ENCODE peak calls at places on chromosomes 6 and 20, in four cellular contexts. One of them, this sample, is unnamed.

GRCh38 chr6:108914235-108915022 is 66.2 kb downstream of the ARMC2 start:
- DNase-seq in NCI-H748 treated with DMSO at 0.1 percent for 48 hours: no peak
- DNase-seq in CD8-positive, alpha-beta T cell: no peak
- DNase-seq in hepatocyte: no peak
- DNase-seq in this sample: no peak

GRCh38 chr20:35478804-35479472 is 23.5 kb downstream of the CEP250 start:
- DNase-seq in hepatocyte: no peak
- DNase-seq in NCI-H748 treated with DMSO at 0.1 percent for 48 hours: no peak
- DNase-seq in CD8-positive, alpha-beta T cell: no peak
- DNase-seq in this sample: no peak

GRCh38 chr6:35292494-35292893 is 5.1 kb upstream of the DEF6 start:
- DNase-seq in hepatocyte: no peak
- DNase-seq in CD8-positive, alpha-beta T cell: no peak
- DNase-seq in NCI-H748 treated with DMSO at 0.1 percent for 48 hours: no peak
- DNase-seq in this sample: no peak

GRCh38 chr20:54163402-54163801 is 10.4 kb downstream of the CYP24A1 start:
- DNase-seq in CD8-positive, alpha-beta T cell: no peak
- DNase-seq in NCI-H748 treated with DMSO at 0.1 percent for 48 hours: no peak
- DNase-seq in hepatocyte: no peak
- DNase-seq in this sample: no peak

GRCh38 chr20:23841693-23842092 is 15.2 kb upstream of the CST2 start:
- DNase-seq in CD8-positive, alpha-beta T cell: no peak
- DNase-seq in hepatocyte: no peak
- DNase-seq in NCI-H748 treated with DMSO at 0.1 percent for 48 hours: no peak
- DNase-seq in this sample: no peak

GRCh38 chr6:168956884-168957730 is 296.5 kb downstream of the THBS2 start:
- DNase-seq in CD8-positive, alpha-beta T cell: peak
- DNase-seq in NCI-H748 treated with DMSO at 0.1 percent for 48 hours: peak
- DNase-seq in hepatocyte: peak
- DNase-seq in this sample: peak

GRCh38 chr20:4470375-4470774 is 251.3 kb upstream of the PRND start:
- DNase-seq in hepatocyte: peak
- DNase-seq in CD8-positive, alpha-beta T cell: no peak
- DNase-seq in NCI-H748 treated with DMSO at 0.1 percent for 48 hours: no peak
- DNase-seq in this sample: no peak

GRCh38 chr6:6942826-6943225 is 164.9 kb upstream of the RREB1 start:
- DNase-seq in hepatocyte: no peak
- DNase-seq in CD8-positive, alpha-beta T cell: no peak
- DNase-seq in NCI-H748 treated with DMSO at 0.1 percent for 48 hours: peak
- DNase-seq in this sample: no peak

GRCh38 chr6:117346142-117346930 is 79.4 kb downstream of the ROS1 start:
- DNase-seq in NCI-H748 treated with DMSO at 0.1 percent for 48 hours: peak
- DNase-seq in CD8-positive, alpha-beta T cell: no peak
- DNase-seq in hepatocyte: peak
- DNase-seq in this sample: no peak

GRCh38 chr20:44701116-44701865 is 13.9 kb upstream of the CCN5 start:
- DNase-seq in hepatocyte: no peak
- DNase-seq in NCI-H748 treated with DMSO at 0.1 percent for 48 hours: no peak
- DNase-seq in CD8-positive, alpha-beta T cell: no peak
- DNase-seq in this sample: no peak

This sample was measured in skeletal muscle cell.